ENCODE peak calls at places on chromosome 16, in ten cellular contexts. S is keratinocyte; R is GM20000; P is fibroblast of mammary gland; E is stimulated activated CD4-positive, alpha-beta T cell treated with anti-CD3 and anti-CD28 coated beads, TNF-alpha, amount 100 ng/mL, for 24 hours; K is activated T-cell treated with anti-CD3 and anti-CD28 coated beads, Interleukin-2, amount 50 U/mL, for 72 hours; Z is H7; O is heart left ventricle; W is lower leg skin; N is kidney tubule cell. Y is an unnamed sample.

GRCh38 chr16:85330694-85331188 is 218.5 kb upstream of the CIBAR2 start:
- DNase-seq in S (no peak), R (peak), P (peak), E (no peak), K (no peak), Z (peak), O (no peak), W (no peak), N (peak), Y (no peak)

GRCh38 chr16:680967-681745 is 946 bp downstream of the STUB1 start:
- DNase-seq in S (no peak), R (no peak), P (peak), E (no peak), K (peak), Z (peak), O (no peak), W (no peak), N (peak), Y (peak)

GRCh38 chr16:52577130-52577706 is 30.3 kb upstream of the TOX3 start:
- DNase-seq in S (no peak), R (no peak), P (no peak), E (no peak), K (no peak), Z (no peak), O (no peak), W (no peak), N (no peak), Y (no peak)

GRCh38 chr16:66486199-66486772 is 59.2 kb downstream of the BEAN1 start:
- DNase-seq in S (no peak), R (no peak), P (no peak), E (no peak), K (no peak), Z (no peak), O (no peak), W (peak), N (no peak), Y (peak)

GRCh38 chr16:31893824-31894223 is 20.2 kb downstream of the ZNF267 start:
- DNase-seq in S (no peak), R (no peak), P (no peak), E (no peak), K (no peak), Z (no peak), O (no peak), W (no peak), N (no peak), Y (no peak)

GRCh38 chr16:56684926-56685590 is 2.8 kb downstream of the MT1X start:
- DNase-seq in S (no peak), R (no peak), P (no peak), E (no peak), K (no peak), Z (no peak), O (no peak), W (no peak), N (no peak), Y (no peak)

GRCh38 chr16:4085405-4085970 is 30.8 kb downstream of the ADCY9 start:
- DNase-seq in S (peak), R (no peak), P (no peak), E (no peak), K (no peak), Z (no peak), O (no peak), W (peak), N (no peak), Y (no peak)

GRCh38 chr16:87551487-87551886 is 50.8 kb upstream of the JPH3 start:
- DNase-seq in S (no peak), R (no peak), P (peak), E (no peak), K (no peak), Z (no peak), O (no peak), W (no peak), N (no peak), Y (no peak)

Y was measured in adrenal gland.